ENCODE peak calls at places on chromosomes 3 and 15, in six cellular contexts. R, X, S, C, Z and T are unnamed samples.

GRCh38 chr3:168116279-168116678 is 20.6 kb upstream of the GOLIM4 start:
- DNase-seq in R (no peak), X (no peak), S (no peak), C (no peak), Z (no peak), T (no peak)

GRCh38 chr3:11718582-11719405 is 75.1 kb upstream of the VGLL4 start:
- DNase-seq in R (no peak), X (peak; percentile 29), S (peak; percentile 79), C (peak; percentile 26), Z (peak; percentile 23), T (no peak)

GRCh38 chr15:63818191-63818590 is 15.6 kb downstream of the HERC1 start:
- DNase-seq in R (no peak), X (peak; percentile 26), S (peak; percentile 87), C (no peak), Z (no peak), T (no peak)

GRCh38 chr3:108736821-108737220 is 20.4 kb downstream of the RETNLB start:
- DNase-seq in R (no peak), X (no peak), S (no peak), C (no peak), Z (no peak), T (no peak)

GRCh38 chr3:187799942-187800637 is 54.8 kb upstream of the BCL6 start:
- DNase-seq in R (no peak), X (no peak), S (no peak), C (no peak), Z (no peak), T (no peak)

GRCh38 chr3:115912372-115912771 is 289.1 kb downstream of the GAP43 start:
- DNase-seq in R (no peak), X (no peak), S (no peak), C (no peak), Z (no peak), T (no peak)

GRCh38 chr3:128282392-128283196 is 129.3 kb downstream of the EEFSEC start:
- DNase-seq in R (no peak), X (peak; percentile 46), S (no peak), C (no peak), Z (no peak), T (no peak)

GRCh38 chr3:49098429-49098828 is 4.6 kb upstream of the QRICH1 start:
- DNase-seq in R (no peak), X (no peak), S (no peak), C (no peak), Z (no peak), T (no peak)

GRCh38 chr15:70516408-70517193 is 246.8 kb downstream of the UACA start:
- DNase-seq in R (no peak), X (no peak), S (no peak), C (no peak), Z (no peak), T (no peak)

GRCh38 chr3:116384717-116385116 is 60.6 kb downstream of the LSAMP start:
- DNase-seq in R (no peak), X (no peak), S (no peak), C (no peak), Z (no peak), T (no peak)

GRCh38 chr3:127886276-127886862 is 28.7 kb upstream of the KBTBD12 start:
- DNase-seq in R (no peak), X (no peak), S (no peak), C (no peak), Z (no peak), T (no peak)

GRCh38 chr15:94793641-94794040 is 562.3 kb downstream of the MCTP2 start:
- DNase-seq in R (no peak), X (no peak), S (no peak), C (no peak), Z (no peak), T (no peak)

GRCh38 chr3:127546517-127546916 is 44.0 kb downstream of the TPRA1 start:
- DNase-seq in R (no peak), X (no peak), S (no peak), C (no peak), Z (no peak), T (no peak)

GRCh38 chr3:158570999-158571702 is at the start of gene MLF1:
- DNase-seq in R (peak; percentile 42), X (peak; percentile 98), S (peak; percentile 98), C (peak; percentile 90), Z (peak; percentile 38), T (peak; percentile 65)

GRCh38 chr15:96340611-96341464 is 10.3 kb downstream of the NR2F2 start:
- DNase-seq in R (no peak), X (peak; percentile 82), S (peak; percentile 30), C (no peak), Z (no peak), T (no peak)
- TF ChIP-seq POLR2AphosphoS5 in R (peak; percentile 47), X (no peak), S (peak; percentile 20), C (no peak), Z (no peak), T (peak; percentile 45)

DNA sequence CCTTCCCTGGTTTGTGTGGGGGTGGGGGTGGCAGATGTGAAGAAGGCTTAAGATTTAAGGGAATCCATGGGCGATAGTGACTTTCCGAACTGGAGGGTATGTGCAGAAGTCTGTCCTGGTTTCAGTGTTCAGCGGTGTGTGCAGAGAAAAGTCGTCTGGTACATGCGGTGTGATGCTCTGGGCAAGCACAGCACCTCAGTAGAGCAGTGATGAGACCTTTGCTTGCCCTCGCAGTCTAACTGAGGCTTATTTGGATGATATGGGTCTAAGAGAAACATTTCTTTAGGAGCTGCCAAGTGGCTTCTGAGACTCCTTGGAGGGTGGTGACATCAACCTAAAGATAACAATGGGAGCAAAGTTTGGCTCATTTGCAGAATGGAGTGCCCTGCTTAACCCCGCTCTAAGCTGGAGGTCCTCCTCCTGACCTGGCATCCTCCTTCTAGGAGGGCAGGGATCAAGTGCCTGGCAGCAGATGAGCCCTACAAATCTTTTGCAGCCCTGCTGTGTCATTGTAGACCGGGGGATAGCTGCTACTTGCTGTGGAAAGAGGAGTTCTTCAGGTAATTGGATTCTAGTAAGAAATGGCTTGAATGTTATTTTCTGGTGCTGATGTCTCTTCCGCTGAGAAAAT is 228.1 kb upstream of the AZI2 start:
- DNase-seq in R (no peak), X (peak; percentile 23), S (no peak), C (no peak), Z (no peak), T (no peak)
- TF ChIP-seq EZH2 in R (peak; percentile 28), X (no peak), S (peak; percentile 61), C (no peak), Z (no peak), T (no peak)

GRCh38 chr3:69710153-69710977 is 28.9 kb upstream of the MITF start:
- DNase-seq in R (no peak), X (no peak), S (no peak), C (no peak), Z (no peak), T (no peak)
- H3K27ac ChIP-seq in R (no peak overlapping the region), X (no peak overlapping the region), S (no peak overlapping the region), C (no peak overlapping the region), Z (no peak overlapping the region), T (no peak overlapping the region)

GRCh38 chr3:133825969-133826727 is 20.5 kb downstream of the SRPRB start:
- DNase-seq in R (no peak), X (no peak), S (no peak), C (no peak), Z (no peak), T (no peak)
- TF ChIP-seq POLR2AphosphoS5 in R (no peak), X (no peak), S (no peak), C (no peak), Z (no peak), T (no peak)

GRCh38 chr3:45656575-45657363 is 32.4 kb upstream of the SACM1L start:
- DNase-seq in R (peak; percentile 76), X (peak; percentile 98), S (peak; percentile 90), C (peak; percentile 89), Z (peak; percentile 90), T (peak; percentile 61)
- TF ChIP-seq EZH2 in R (no peak), X (no peak), S (no peak), C (no peak), Z (no peak), T (no peak)

GRCh38 chr15:67805871-67806538 is 19.3 kb upstream of the SKOR1 start:
- DNase-seq in R (no peak), X (no peak), S (no peak), C (no peak), Z (no peak), T (no peak)
- H3K27ac ChIP-seq in R (no peak overlapping the region), X (no peak overlapping the region), S (no peak overlapping the region), C (no peak overlapping the region), Z (no peak overlapping the region), T (no peak overlapping the region)

GRCh38 chr15:82670699-82671098 is 23.5 kb upstream of the CPEB1 start:
- DNase-seq in R (no peak), X (no peak), S (no peak), C (no peak), Z (no peak), T (no peak)

GRCh38 chr15:82664021-82664420 is 16.9 kb upstream of the CPEB1 start:
- DNase-seq in R (no peak), X (no peak), S (no peak), C (no peak), Z (no peak), T (no peak)

GRCh38 chr15:82662641-82663040 is 15.5 kb upstream of the CPEB1 start:
- DNase-seq in R (no peak), X (no peak), S (no peak), C (no peak), Z (no peak), T (no peak)

GRCh38 chr15:82663186-82663600 is 16.0 kb upstream of the CPEB1 start:
- DNase-seq in R (no peak), X (peak; percentile 90), S (peak; percentile 17), C (no peak), Z (peak; percentile 36), T (peak; percentile 34)

DNA sequence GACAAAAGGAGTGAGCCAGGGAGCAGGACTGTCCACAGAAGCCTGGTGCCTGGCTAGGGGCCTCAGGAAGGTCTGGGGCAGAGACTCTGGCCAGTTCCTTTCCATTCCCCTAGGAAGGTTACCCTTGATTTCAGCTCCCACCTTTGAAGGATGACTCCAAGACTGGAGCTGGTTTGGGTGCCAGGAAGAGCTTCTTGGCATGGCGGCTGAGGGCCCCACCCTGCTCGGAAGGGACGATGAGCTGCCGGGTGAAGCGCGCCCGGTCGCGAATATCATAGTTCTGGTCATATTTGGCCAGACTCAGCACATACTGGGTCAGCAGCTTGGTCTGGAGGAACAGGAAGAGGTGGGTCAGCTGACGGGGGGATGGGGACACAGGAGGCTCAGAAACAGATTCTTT is 19.4 kb upstream of the CPEB1 start:
- DNase-seq in R (no peak), X (no peak), S (no peak), C (no peak), Z (no peak), T (no peak)
- TF ChIP-seq POLR2AphosphoS5 in R (no peak), X (no peak), S (no peak), C (no peak), Z (no peak), T (no peak)

DNA sequence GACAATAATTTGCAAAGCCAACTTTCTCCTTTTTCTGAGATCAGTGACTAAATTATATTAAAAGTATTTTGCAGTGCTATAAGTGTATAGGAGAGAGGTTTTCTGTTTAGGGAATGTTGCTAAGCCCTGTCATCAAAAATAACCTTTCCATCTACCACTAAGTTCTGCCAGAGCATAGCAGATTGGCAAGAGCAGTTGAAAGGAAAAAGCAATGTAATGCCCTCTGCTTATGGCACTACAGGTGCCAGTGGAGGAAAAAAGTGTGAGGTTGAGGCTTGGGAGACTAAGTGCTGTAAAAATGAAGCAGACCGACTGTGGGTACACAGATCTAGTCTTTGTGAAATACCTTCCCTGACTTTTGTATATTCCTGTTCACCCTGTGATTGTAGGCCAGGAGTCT is 11.5 kb downstream of the FILIP1L start:
- DNase-seq in R (no peak), X (no peak), S (no peak), C (no peak), Z (no peak), T (no peak)
- TF ChIP-seq EZH2 in R (no peak), X (no peak), S (no peak), C (no peak), Z (no peak), T (no peak)